ENCODE peak calls at places on chromosomes 13 and 19, in nine cellular contexts. W is IMR-90, R is progenitor cell of endocrine pancreas, N is dorsolateral prefrontal cortex, V is lung, I is neural progenitor cell, E is esophagus squamous epithelium, Y is mucosa of descending colon, M is uterus. H is an unnamed sample.
A peak's percentile ranks its signal among the peaks of the same experiment; 100 is the strongest.

GRCh38 chr19:34428549-34429285 is 536 bp downstream of the UBA2 start:
- DNase-seq in I (peak; percentile 61), V (no peak), R (no peak), W (peak; percentile 17), E (no peak), M (peak; percentile 17), Y (peak; percentile 52), N (no peak), H (no peak)

GRCh38 chr19:1775951-1776605 is 22.8 kb downstream of the ONECUT3 start:
- DNase-seq in V (no peak), I (no peak), N (no peak), W (no peak), E (no peak), M (no peak), R (no peak), Y (no peak), H (no peak)

GRCh38 chr19:5225486-5226345 is 114.9 kb downstream of the PTPRS start:
- DNase-seq in V (no peak), I (peak; percentile 39), Y (peak; percentile 39), E (no peak), R (peak; percentile 20), M (no peak), W (no peak), N (no peak), H (peak; percentile 54)

GRCh38 chr13:113351514-113352026 is 12.4 kb downstream of the GRTP1 start:
- DNase-seq in M (no peak), E (no peak), Y (no peak), R (no peak), V (peak; percentile 47), I (no peak), N (no peak), W (no peak), H (no peak)

GRCh38 chr19:1076951-1077350 is 10.0 kb downstream of the ARHGAP45 start:
- DNase-seq in V (peak; percentile 73), N (peak; percentile 59), Y (peak; percentile 95), W (no peak), R (no peak), M (no peak), I (no peak), E (peak; percentile 51), H (no peak)

GRCh38 chr19:49906879-49907564 is 10.3 kb upstream of the IL4I1 start:
- DNase-seq in M (no peak), N (no peak), R (no peak), E (no peak), I (no peak), V (no peak), W (no peak), Y (no peak), H (no peak)

GRCh38 chr13:24982333-24982999 is 113.5 kb upstream of the PABPC3 start:
- DNase-seq in E (no peak), Y (peak; percentile 78), N (no peak), R (no peak), W (no peak), V (no peak), M (no peak), I (no peak), H (no peak)

GRCh38 chr19:11078893-11079292 is 10.4 kb upstream of the LDLR start:
- DNase-seq in Y (no peak), I (no peak), N (no peak), V (no peak), W (no peak), R (no peak), E (no peak), M (no peak), H (no peak)

GRCh38 chr13:113489549-113490495 is 689 bp downstream of the DCUN1D2 start:
- DNase-seq in I (no peak), Y (no peak), R (no peak), V (peak; percentile 37), M (no peak), W (peak; percentile 41), N (peak; percentile 64), E (no peak), H (peak; percentile 31)

GRCh38 chr19:34555447-34555846 is 73.9 kb downstream of the WTIP start:
- DNase-seq in M (no peak), Y (no peak), R (no peak), I (peak; percentile 33), N (no peak), W (no peak), V (no peak), E (no peak), H (no peak)

GRCh38 chr19:3389876-3390361 is 23.5 kb downstream of the NFIC start:
- DNase-seq in N (no peak), V (no peak), I (peak; percentile 73), M (no peak), E (no peak), W (peak; percentile 39), Y (no peak), R (no peak), H (peak; percentile 62)

GRCh38 chr13:20969182-20969581 is 66.6 kb upstream of the XPO4 start:
- DNase-seq in V (no peak), W (peak; percentile 68), E (no peak), M (no peak), N (no peak), Y (no peak), I (no peak), R (no peak), H (no peak)

GRCh38 chr13:46595136-46595917 is 42.4 kb downstream of the LRCH1 start:
- DNase-seq in Y (no peak), V (no peak), W (peak; percentile 60), R (no peak), N (no peak), E (no peak), I (no peak), M (no peak), H (no peak)

DNA sequence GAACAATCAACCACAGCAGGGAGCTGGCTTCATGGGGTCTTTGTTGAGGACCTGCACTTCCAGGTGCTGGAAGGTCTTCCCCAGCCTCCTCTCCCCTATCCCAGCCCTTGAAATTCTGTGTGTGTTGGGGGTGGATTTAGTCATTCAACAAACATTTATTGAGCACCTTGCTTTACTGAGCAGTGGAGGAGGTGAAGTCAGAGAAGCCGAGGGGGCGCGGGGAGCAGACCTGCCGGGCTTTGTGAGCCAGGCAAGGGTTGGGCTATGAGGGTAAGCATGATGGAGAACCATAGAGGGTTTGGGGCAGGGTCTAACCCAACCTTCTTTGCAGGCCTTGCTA is 3.5 kb upstream of the C19orf85 start:
- DNase-seq in V (no peak), N (no peak), W (no peak), Y (no peak), R (no peak), I (no peak), E (no peak), M (no peak), H (no peak)
- TF ChIP-seq CTCF in V (no peak), N (no peak), W (no peak), Y (no peak), R (peak; percentile 3), I (no peak), E (peak; percentile 2), M (no peak), H (no peak)

GRCh38 chr19:40747536-40747935 is 2.7 kb downstream of the ACTMAP start:
- DNase-seq in Y (no peak), E (no peak), M (no peak), N (no peak), W (no peak), V (no peak), I (no peak), R (no peak), H (no peak)

GRCh38 chr19:40743926-40744325 is 6.4 kb downstream of the ACTMAP start:
- DNase-seq in M (no peak), V (no peak), N (no peak), E (no peak), Y (no peak), R (no peak), I (no peak), W (no peak), H (no peak)

GRCh38 chr19:40742477-40742876 is 7.8 kb downstream of the ACTMAP start:
- DNase-seq in Y (no peak), E (no peak), I (no peak), N (no peak), R (no peak), W (no peak), M (no peak), V (no peak), H (no peak)

GRCh38 chr19:40745402-40745780 is 4.9 kb downstream of the ACTMAP start:
- DNase-seq in V (no peak), R (no peak), E (no peak), W (peak; percentile 63), N (no peak), M (no peak), I (no peak), Y (no peak), H (no peak)

DNA sequence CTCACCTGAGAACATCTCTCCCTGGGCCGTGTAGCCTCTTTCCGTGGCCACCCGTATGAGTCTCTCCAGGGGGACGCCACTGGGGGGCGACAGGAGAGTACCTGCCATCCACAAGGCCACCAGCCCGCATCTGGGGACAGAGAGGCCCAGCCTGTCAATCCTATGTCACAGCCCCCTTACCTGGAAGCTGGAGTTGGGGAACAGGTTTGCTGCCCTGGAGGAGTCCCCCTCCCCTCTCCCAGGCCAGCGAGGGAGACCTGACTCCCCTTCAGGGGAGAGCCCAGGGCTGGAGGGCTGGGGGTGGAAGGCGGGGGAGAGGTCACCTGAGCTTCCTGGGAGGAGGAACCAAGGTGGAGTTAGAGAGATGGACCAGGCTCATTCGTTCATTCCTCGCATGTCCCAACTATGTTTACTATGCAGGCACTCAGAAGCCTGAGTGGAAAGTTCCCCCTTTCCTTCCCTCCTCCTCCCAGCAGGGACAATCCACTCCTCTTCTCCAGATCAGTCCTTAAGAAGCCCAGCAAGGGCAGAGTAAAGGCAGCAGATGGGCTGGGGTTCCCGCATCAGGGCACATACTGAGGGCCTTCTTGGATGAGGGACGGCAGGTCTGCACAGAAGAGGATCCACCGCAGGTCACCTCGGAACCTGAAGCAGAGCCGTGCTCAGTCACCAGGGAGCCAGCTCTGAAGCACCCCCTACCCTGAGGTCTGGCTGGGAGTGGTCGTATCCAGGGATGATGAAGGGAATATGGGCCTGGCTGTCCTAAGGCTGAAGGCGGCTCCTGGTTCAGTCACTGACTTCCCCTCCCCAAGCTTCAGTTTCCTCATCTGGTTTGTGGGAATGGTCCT is 5.5 kb downstream of the ACTMAP start:
- DNase-seq in N (no peak), V (peak; percentile 77), W (no peak), I (peak; percentile 34), M (no peak), E (no peak), Y (no peak), R (no peak), H (no peak)
- TF ChIP-seq CTCF in N (no peak), V (no peak), W (no peak), I (peak; percentile 27), M (no peak), E (no peak), Y (no peak), R (peak; percentile 40), H (no peak)

GRCh38 chr13:43805681-43806128 is 18.9 kb upstream of the ENOX1 start:
- DNase-seq in W (peak; percentile 25), Y (no peak), R (no peak), M (no peak), V (no peak), N (no peak), E (no peak), I (no peak), H (no peak)
- TF ChIP-seq CTCF in W (no peak), Y (no peak), R (no peak), M (no peak), V (no peak), N (no peak), E (no peak), I (no peak), H (no peak)

DNA sequence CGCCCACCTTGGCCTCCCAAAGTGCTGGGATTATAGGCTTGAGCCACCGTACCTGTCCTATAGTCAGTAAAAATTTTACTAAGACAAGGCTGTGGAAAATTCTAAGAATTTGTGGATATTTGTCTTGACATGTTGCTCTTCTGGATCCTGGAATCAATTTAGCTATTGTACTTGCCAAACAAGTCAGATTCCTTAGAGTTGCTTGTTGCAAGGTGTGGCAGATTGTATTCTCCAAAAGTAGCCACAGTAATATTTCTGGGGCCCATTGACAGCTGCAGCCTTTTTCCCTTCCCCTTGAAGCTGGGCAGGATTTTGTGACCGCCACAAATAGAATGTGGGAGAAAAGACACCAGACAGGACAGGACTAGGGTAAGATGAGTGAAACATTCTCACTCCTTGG is 98.8 kb upstream of the TMTC4 start:
- DNase-seq in R (no peak), E (no peak), N (no peak), V (no peak), W (no peak), Y (no peak), M (no peak), I (no peak), H (no peak)
- TF ChIP-seq CTCF in R (no peak), E (no peak), N (no peak), V (no peak), W (no peak), Y (no peak), M (no peak), I (no peak), H (no peak)